ENCODE peak calls at places on chromosomes 7 and 10, in ten cellular contexts. I, L, M, V, J, S, T, G, F and P are unnamed samples.

GRCh38 chr10:12194752-12195271 is 879 bp downstream of the NUDT5 start:
- DNase-seq in L (peak), J (peak), I (peak), F (peak), G (no peak), V (peak), S (peak), M (no peak), T (peak), P (no peak)

GRCh38 chr7:28882896-28883470 is 75.1 kb downstream of the TRIL start:
- DNase-seq in F (no peak), L (peak), J (no peak), T (no peak), I (no peak), V (no peak), M (no peak), S (no peak), G (no peak), P (no peak)

GRCh38 chr7:117383826-117384225 is 43.5 kb downstream of the ASZ1 start:
- DNase-seq in M (no peak), J (no peak), G (no peak), V (no peak), L (no peak), S (no peak), F (no peak), T (no peak), I (no peak), P (no peak)

GRCh38 chr7:95687759-95688343 is 84.5 kb upstream of the DYNC1I1 start:
- DNase-seq in G (no peak), I (no peak), J (no peak), F (peak), M (no peak), T (no peak), S (peak), V (peak), L (no peak), P (no peak)

GRCh38 chr10:23695825-23696420 is 257.0 kb downstream of the OTUD1 start:
- DNase-seq in M (no peak), G (no peak), J (no peak), V (no peak), I (no peak), F (no peak), T (no peak), S (no peak), L (no peak), P (no peak)

GRCh38 chr10:5565671-5566581 is 41.2 kb downstream of the CALML3 start:
- DNase-seq in T (no peak), L (peak), J (no peak), M (peak), V (no peak), I (no peak), F (peak), S (peak), G (no peak), P (peak)

GRCh38 chr7:131859162-131859821 is 302.9 kb upstream of the PODXL start:
- DNase-seq in F (peak), I (peak), J (peak), G (peak), L (peak), V (peak), M (peak), T (peak), S (peak), P (peak)

GRCh38 chr10:114499630-114500190 is 95.4 kb upstream of the AFAP1L2 start:
- DNase-seq in J (peak), L (peak), G (no peak), M (no peak), I (peak), T (no peak), V (no peak), S (no peak), F (no peak), P (no peak)

GRCh38 chr10:110436554-110437350 is 61.0 kb upstream of the DUSP5 start:
- DNase-seq in G (no peak), L (no peak), J (no peak), M (no peak), V (no peak), S (no peak), T (no peak), I (no peak), F (no peak), P (no peak)

GRCh38 chr10:77513783-77514331 is 123.8 kb downstream of the KCNMA1 start:
- DNase-seq in M (peak), V (peak), F (peak), I (no peak), G (peak), J (no peak), L (peak), T (no peak), S (peak), P (peak)

GRCh38 chr10:110932505-110933180 is 13.2 kb downstream of the SHOC2 start:
- DNase-seq in V (no peak), I (no peak), T (no peak), G (no peak), J (no peak), S (no peak), M (no peak), F (no peak), L (no peak), P (no peak)

GRCh38 chr7:16813232-16813616 is 8.4 kb upstream of the AGR2 start:
- DNase-seq in V (no peak), J (no peak), T (no peak), L (no peak), G (no peak), M (no peak), S (no peak), I (no peak), F (no peak), P (no peak)

GRCh38 chr10:130463876-130464360 is 327.7 kb downstream of the GLRX3 start:
- DNase-seq in G (peak), S (no peak), I (peak), T (peak), M (no peak), L (no peak), J (no peak), F (no peak), V (no peak), P (no peak)

GRCh38 chr7:873367-874002 is 2.9 kb upstream of the GET4 start:
- DNase-seq in I (peak), G (peak), V (peak), F (peak), J (peak), S (peak), T (peak), L (peak), M (peak), P (no peak)

GRCh38 chr7:151821806-151822540 is 54.9 kb downstream of the PRKAG2 start:
- DNase-seq in J (no peak), I (no peak), T (no peak), V (no peak), G (no peak), L (no peak), F (no peak), S (no peak), M (no peak), P (no peak)

GRCh38 chr7:15723840-15724239 is 37.4 kb upstream of the MEOX2 start:
- DNase-seq in I (no peak), L (no peak), J (no peak), M (no peak), S (peak), V (no peak), T (no peak), G (no peak), F (no peak), P (no peak)

GRCh38 chr10:34713875-34714274 is 101.2 kb downstream of the PARD3 start:
- DNase-seq in M (no peak), T (no peak), J (no peak), S (no peak), L (no peak), V (no peak), G (no peak), I (no peak), F (no peak), P (no peak)

GRCh38 chr7:12729112-12729511 is 41.7 kb downstream of the ARL4A start:
- DNase-seq in I (no peak), L (peak), J (no peak), S (peak), V (peak), T (peak), G (peak), M (no peak), F (peak), P (no peak)

GRCh38 chr7:99762680-99763327 is 21.2 kb downstream of the CYP3A4 start:
- DNase-seq in I (no peak), G (no peak), S (peak), V (peak), M (peak), F (peak), T (peak), J (no peak), L (no peak), P (peak)

GRCh38 chr7:143008007-143008901 is 18.7 kb downstream of the OR9A2 start:
- DNase-seq in F (peak), J (peak), S (peak), I (peak), L (peak), M (peak), V (peak), G (peak), T (peak), P (no peak)

GRCh38 chr10:21482821-21483220 is 42.7 kb downstream of the SKIDA1 start:
- DNase-seq in J (no peak), T (no peak), F (no peak), M (no peak), G (no peak), S (no peak), V (no peak), I (no peak), L (no peak), P (no peak)

GRCh38 chr10:110010076-110011069 is 2.6 kb downstream of the ADD3 start:
- DNase-seq in I (peak), J (peak), M (no peak), L (no peak), V (no peak), G (no peak), F (no peak), T (no peak), S (no peak), P (no peak)

GRCh38 chr7:55369427-55369826 is 4.3 kb downstream of the LANCL2 start:
- DNase-seq in V (no peak), I (no peak), J (no peak), M (peak), S (peak), L (no peak), F (peak), G (no peak), T (no peak), P (peak)

GRCh38 chr7:16422100-16422430 is 727 bp upstream of the CRPPA start:
- DNase-seq in V (no peak), L (no peak), T (no peak), S (peak), M (no peak), G (no peak), J (no peak), F (no peak), I (no peak), P (no peak)

GRCh38 chr7:26574476-26574875 is 282.8 kb downstream of the SNX10 start:
- DNase-seq in M (no peak), S (peak), I (no peak), G (no peak), J (no peak), T (no peak), F (no peak), V (no peak), L (no peak), P (no peak)

GRCh38 chr10:69492091-69492745 is 41.0 kb downstream of the TSPAN15 start:
- DNase-seq in J (no peak), S (no peak), L (no peak), F (no peak), I (no peak), G (no peak), T (no peak), V (no peak), M (no peak), P (no peak)

GRCh38 chr7:102211590-102212550 is 74.8 kb upstream of the SH2B2 start:
- DNase-seq in M (no peak), F (no peak), L (no peak), T (no peak), S (no peak), J (peak), V (no peak), G (no peak), I (no peak), P (no peak)

GRCh38 chr10:95266674-95267095 is 24.1 kb downstream of the PDLIM1 start:
- DNase-seq in I (no peak), L (no peak), V (no peak), T (peak), F (peak), G (peak), S (peak), J (no peak), M (no peak), P (peak)

GRCh38 chr7:2800220-2800922 is 43.7 kb downstream of the GNA12 start:
- DNase-seq in S (no peak), T (peak), F (no peak), G (no peak), M (no peak), L (no peak), V (no peak), I (peak), J (no peak), P (no peak)

GRCh38 chr7:127588697-127589482 is 679 bp downstream of the ARF5 start:
- DNase-seq in F (peak), J (peak), G (peak), T (no peak), L (peak), V (peak), I (no peak), M (peak), S (peak), P (no peak)

GRCh38 chr7:68699090-68699711 is 899.1 kb upstream of the AUTS2 start:
- DNase-seq in S (peak), J (no peak), F (peak), V (no peak), T (no peak), I (no peak), G (no peak), L (no peak), M (peak), P (peak)

GRCh38 chr10:110171032-110171431 is 36.4 kb upstream of the MXI1 start:
- DNase-seq in J (no peak), L (no peak), V (no peak), S (no peak), G (no peak), M (no peak), F (no peak), T (no peak), I (peak), P (no peak)

GRCh38 chr10:71694567-71694968 is 25.0 kb downstream of the C10orf105 start:
- DNase-seq in I (peak), T (no peak), L (peak), V (peak), F (no peak), S (no peak), J (peak), M (no peak), G (peak), P (no peak)

GRCh38 chr10:84846646-84847045 is 518.3 kb downstream of the CCSER2 start:
- DNase-seq in I (no peak), L (no peak), V (no peak), S (no peak), M (no peak), F (no peak), J (no peak), T (no peak), G (no peak), P (no peak)

GRCh38 chr10:84845628-84846261 is 517.4 kb downstream of the CCSER2 start:
- DNase-seq in L (no peak), F (no peak), M (no peak), I (no peak), S (no peak), T (no peak), J (no peak), G (no peak), V (no peak), P (no peak)

GRCh38 chr10:84838851-84839250 is 510.5 kb downstream of the CCSER2 start:
- DNase-seq in S (no peak), T (no peak), J (no peak), G (no peak), V (no peak), F (no peak), L (no peak), M (no peak), I (no peak), P (no peak)

GRCh38 chr10:84837877-84838276 is 509.5 kb downstream of the CCSER2 start:
- DNase-seq in L (no peak), S (no peak), V (peak), M (no peak), T (no peak), F (no peak), G (no peak), J (no peak), I (no peak), P (no peak)

DNA sequence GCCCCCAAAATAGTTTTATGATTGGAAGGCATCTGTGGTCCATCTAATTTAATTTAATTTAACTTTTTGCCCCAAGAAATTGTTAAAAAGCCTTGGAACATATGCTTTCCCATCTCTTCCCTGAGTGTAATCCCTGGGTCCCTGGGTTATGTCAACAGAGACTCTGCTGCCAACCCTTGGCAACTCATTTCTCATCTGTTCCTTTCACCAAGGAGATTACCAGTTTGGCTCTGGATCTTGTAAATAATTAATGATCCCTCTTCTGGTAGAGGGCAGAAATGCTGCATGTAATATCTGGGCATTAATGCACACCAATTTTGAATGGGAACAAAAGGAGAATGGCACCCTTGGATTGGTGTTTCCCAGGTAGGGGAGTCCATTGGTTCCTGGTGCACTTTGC is 514.2 kb downstream of the CCSER2 start:
- DNase-seq in S (no peak), I (no peak), T (no peak), G (no peak), M (no peak), F (no peak), J (no peak), V (peak), L (no peak), P (no peak)
- TF ChIP-seq CTCF in S (no peak), I (no peak), T (no peak), G (no peak), M (no peak), F (peak), J (no peak), V (no peak), L (no peak), P (no peak)

DNA sequence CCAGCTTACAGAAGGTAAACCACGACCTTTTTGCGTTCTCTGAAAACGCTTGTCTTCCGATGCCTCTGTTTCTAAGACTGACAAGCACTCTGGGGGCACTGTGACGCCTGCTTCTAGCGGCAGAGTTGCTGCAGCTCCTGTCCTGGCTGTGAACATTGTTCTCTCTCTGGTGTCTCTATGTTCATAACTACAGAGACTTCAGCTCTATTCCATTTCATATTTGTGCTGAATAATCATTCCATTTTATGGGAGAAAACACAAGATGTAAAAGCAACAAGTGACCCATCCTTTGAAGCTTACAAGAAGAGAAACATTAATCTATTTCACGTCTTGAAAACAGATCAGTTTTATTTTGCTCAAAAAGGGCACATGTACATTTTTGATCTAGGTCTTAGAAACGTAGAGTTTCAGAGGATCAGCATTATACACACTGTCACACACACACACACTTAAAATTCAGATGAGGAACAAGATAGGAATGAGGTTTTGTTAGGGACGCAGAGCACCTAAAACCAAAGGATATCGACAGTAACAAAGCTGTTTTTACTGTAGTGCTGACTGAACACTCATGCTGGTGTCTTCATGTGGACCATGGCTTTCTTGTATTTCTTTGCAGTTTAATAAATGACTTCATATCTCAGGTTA is 3.0 kb downstream of the IKZF1 start:
- DNase-seq in G (no peak), T (no peak), I (peak), J (no peak), M (no peak), S (no peak), F (no peak), L (peak), V (no peak), P (no peak)
- H3K4me3 ChIP-seq in G (peak), T (no peak), I (peak), J (peak), M (no peak), S (no peak), F (no peak), L (no peak), V (no peak), P (no peak)

GRCh38 chr10:103736763-103737162 is 118.6 kb downstream of the SH3PXD2A start:
- DNase-seq in G (no peak), I (no peak), S (peak), L (no peak), F (peak), M (no peak), J (no peak), V (no peak), T (no peak), P (no peak)
- TF ChIP-seq CTCF in G (no peak), I (no peak), S (no peak), L (no peak), F (peak), M (no peak), J (no peak), V (no peak), T (no peak), P (no peak)

GRCh38 chr7:133857376-133858119 is 269.6 kb upstream of the LRGUK start:
- DNase-seq in T (no peak), V (no peak), J (no peak), S (no peak), G (no peak), L (no peak), I (no peak), F (no peak), M (no peak), P (no peak)
- H3K4me3 ChIP-seq in T (no peak), V (no peak), J (no peak), S (no peak), G (no peak), L (no peak), I (no peak), F (no peak), M (no peak), P (no peak)

GRCh38 chr7:112503361-112504023 is 22.7 kb downstream of the LSMEM1 start:
- DNase-seq in F (no peak), L (no peak), J (no peak), S (no peak), M (no peak), G (no peak), T (no peak), V (no peak), I (no peak), P (no peak)

GRCh38 chr7:112497481-112497880 is 16.7 kb downstream of the LSMEM1 start:
- DNase-seq in F (no peak), I (no peak), G (no peak), T (no peak), J (no peak), V (no peak), L (no peak), M (no peak), S (no peak), P (no peak)

GRCh38 chr7:112502700-112503099 is 21.9 kb downstream of the LSMEM1 start:
- DNase-seq in M (no peak), F (no peak), V (no peak), T (no peak), J (no peak), L (no peak), I (no peak), G (no peak), S (no peak), P (no peak)

GRCh38 chr7:112501958-112502503 is 21.2 kb downstream of the LSMEM1 start:
- DNase-seq in F (no peak), G (no peak), L (no peak), V (no peak), M (no peak), J (no peak), S (no peak), T (no peak), I (no peak), P (no peak)

DNA sequence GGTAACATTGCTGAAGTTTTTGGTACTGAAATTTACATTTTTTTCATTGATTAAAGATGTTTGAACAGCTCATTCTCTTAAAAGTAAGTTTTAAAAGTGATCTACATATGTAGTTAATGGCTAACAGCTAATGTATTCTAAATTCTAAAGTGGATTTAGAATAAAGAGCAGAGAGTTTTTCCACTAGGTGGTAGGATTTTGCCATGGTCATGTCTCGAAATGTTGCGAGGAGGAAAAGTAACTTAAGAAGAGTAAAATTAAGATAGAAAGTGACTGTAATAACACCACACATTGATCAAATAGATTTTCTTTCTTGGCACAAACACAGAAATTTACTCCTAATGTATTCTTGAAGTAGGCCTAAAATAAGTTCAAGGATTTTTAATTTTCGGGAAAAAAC is 19.8 kb downstream of the LSMEM1 start:
- DNase-seq in T (no peak), S (peak), L (no peak), J (no peak), F (no peak), M (no peak), I (no peak), G (no peak), V (no peak), P (no peak)
- TF ChIP-seq CTCF in T (no peak), S (peak), L (no peak), J (no peak), F (peak), M (no peak), I (no peak), G (no peak), V (no peak), P (no peak)

DNA sequence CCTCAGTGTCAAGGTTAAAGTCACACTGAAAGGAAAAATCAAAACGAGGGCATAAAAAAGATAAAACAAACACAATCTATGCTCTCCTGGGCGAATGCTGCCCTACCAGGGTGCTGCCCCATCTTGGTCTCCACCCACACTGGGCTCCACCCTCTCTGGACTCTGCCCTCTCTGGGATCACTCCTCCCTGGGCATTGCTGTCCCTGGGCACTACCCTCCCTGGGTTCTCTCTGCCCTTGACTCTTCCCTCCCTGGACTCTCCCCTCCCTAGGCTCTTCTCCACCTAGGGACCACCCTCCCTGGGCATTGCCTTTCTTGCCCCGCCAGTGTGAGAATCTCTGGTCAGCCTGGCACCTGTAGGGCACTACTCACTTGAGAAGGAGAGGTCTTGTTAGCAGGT is 8.6 kb downstream of the GDF2 start:
- DNase-seq in T (no peak), I (no peak), L (peak), F (no peak), V (no peak), G (peak), S (no peak), J (no peak), M (no peak), P (no peak)
- H3K4me3 ChIP-seq in T (no peak), I (no peak), L (no peak), F (no peak), V (no peak), G (no peak), S (no peak), J (no peak), M (no peak), P (no peak)